ENCODE peak calls at places on chromosomes 11 and 22, in ten cellular contexts. F is AG10803; D is brain microvascular endothelial cell; B is A549; S is fibroblast of mammary gland; K is progenitor cell of endocrine pancreas; E is heart right ventricle; W is Calu3; Z is stomach; L is CD4-positive, alpha-beta T cell. T is an unnamed sample.
A peak's percentile ranks its signal among the peaks of the same experiment; 100 is the strongest.

GRCh38 chr22:44444341-44445306 is 53.4 kb downstream of the RTL6 start:
- DNase-seq in F (no peak), D (no peak), B (no peak), S (no peak), K (no peak), E (no peak), W (no peak), Z (no peak), L (no peak), T (no peak)

GRCh38 chr11:108147150-108147549 is 25.8 kb downstream of the ACAT1 start:
- DNase-seq in F (peak; percentile 13), D (no peak), B (no peak), S (peak; percentile 11), K (no peak), E (no peak), W (no peak), Z (no peak), L (no peak), T (no peak)

GRCh38 chr22:22449819-22450218 is 58.7 kb downstream of the ZNF280B start:
- DNase-seq in F (no peak), D (no peak), B (no peak), S (no peak), K (no peak), E (no peak), W (no peak), Z (no peak), L (no peak), T (no peak)

GRCh38 chr11:63939351-63939920 is 634 bp downstream of the NAA40 start:
- DNase-seq in F (no peak), D (no peak), B (no peak), S (no peak), K (no peak), E (no peak), W (no peak), Z (no peak), L (no peak), T (no peak)

GRCh38 chr11:1499261-1499890 is 12.8 kb upstream of the MOB2 start:
- DNase-seq in F (peak; percentile 6), D (no peak), B (peak; percentile 17), S (no peak), K (no peak), E (no peak), W (no peak), Z (no peak), L (no peak), T (no peak)

GRCh38 chr22:39448205-39449054 is 8.4 kb upstream of the MGAT3 start:
- DNase-seq in F (no peak), D (no peak), B (no peak), S (no peak), K (no peak), E (no peak), W (peak; percentile 63), Z (peak; percentile 59), L (no peak), T (no peak)

GRCh38 chr11:113396693-113397092 is 9.1 kb downstream of the ANKK1 start:
- DNase-seq in F (no peak), D (no peak), B (no peak), S (no peak), K (no peak), E (no peak), W (no peak), Z (no peak), L (no peak), T (no peak)

GRCh38 chr11:95092549-95093324 is 3.1 kb downstream of the ENDOD1 start:
- DNase-seq in F (peak; percentile 47), D (peak; percentile 72), B (peak; percentile 46), S (peak; percentile 76), K (no peak), E (no peak), W (peak; percentile 36), Z (no peak), L (peak; percentile 9), T (no peak)

GRCh38 chr22:40196628-40197027 is 18.9 kb downstream of the TNRC6B start:
- DNase-seq in F (peak; percentile 89), D (peak; percentile 90), B (no peak), S (peak; percentile 98), K (no peak), E (no peak), W (no peak), Z (no peak), L (no peak), T (no peak)

GRCh38 chr11:63802637-63803414 is 10.4 kb upstream of the SPINDOC start:
- DNase-seq in F (peak; percentile 73), D (peak; percentile 28), B (peak; percentile 74), S (peak; percentile 83), K (no peak), E (no peak), W (no peak), Z (no peak), L (no peak), T (no peak)

GRCh38 chr11:27718853-27719574 is 18.8 kb upstream of the BDNF start:
- DNase-seq in F (peak; percentile 66), D (no peak), B (peak; percentile 64), S (no peak), K (peak; percentile 46), E (peak; percentile 32), W (peak; percentile 43), Z (no peak), L (no peak), T (no peak)

GRCh38 chr11:118619444-118620205 is 12.2 kb downstream of the PHLDB1 start:
- DNase-seq in F (peak; percentile 94), D (peak; percentile 97), B (peak; percentile 53), S (peak; percentile 96), K (no peak), E (no peak), W (peak; percentile 18), Z (no peak), L (no peak), T (no peak)

GRCh38 chr22:23696326-23696851 is 5.6 kb downstream of the RGL4 start:
- DNase-seq in F (peak; percentile 11), D (peak; percentile 40), B (no peak), S (no peak), K (no peak), E (no peak), W (no peak), Z (peak; percentile 51), L (peak; percentile 76), T (no peak)

GRCh38 chr11:44774131-44774530 is 47.4 kb downstream of the TSPAN18 start:
- DNase-seq in F (peak; percentile 68), D (no peak), B (no peak), S (no peak), K (no peak), E (peak; percentile 82), W (no peak), Z (peak; percentile 17), L (no peak), T (no peak)

GRCh38 chr22:23984430-23984829 is 4.5 kb downstream of the GSTT2 start:
- DNase-seq in F (no peak), D (no peak), B (peak; percentile 58), S (peak; percentile 53), K (no peak), E (no peak), W (peak; percentile 65), Z (no peak), L (peak; percentile 64), T (no peak)

GRCh38 chr11:12353534-12353933 is 23.8 kb upstream of the PARVA start:
- DNase-seq in F (no peak), D (no peak), B (no peak), S (no peak), K (no peak), E (no peak), W (no peak), Z (no peak), L (no peak), T (no peak)

GRCh38 chr11:9265211-9266131 is at the start of gene DENND5A:
- DNase-seq in F (peak; percentile 83), D (peak; percentile 70), B (peak; percentile 86), S (peak; percentile 74), K (peak; percentile 81), E (peak; percentile 91), W (peak; percentile 68), Z (peak; percentile 82), L (peak; percentile 39), T (peak; percentile 98)
- TF ChIP-seq CTCF in F (no peak), D (no peak), B (no peak), S (no peak), K (no peak), E (no peak), W (no peak), Z (no peak), L (no peak), T (peak; percentile 1)

DNA sequence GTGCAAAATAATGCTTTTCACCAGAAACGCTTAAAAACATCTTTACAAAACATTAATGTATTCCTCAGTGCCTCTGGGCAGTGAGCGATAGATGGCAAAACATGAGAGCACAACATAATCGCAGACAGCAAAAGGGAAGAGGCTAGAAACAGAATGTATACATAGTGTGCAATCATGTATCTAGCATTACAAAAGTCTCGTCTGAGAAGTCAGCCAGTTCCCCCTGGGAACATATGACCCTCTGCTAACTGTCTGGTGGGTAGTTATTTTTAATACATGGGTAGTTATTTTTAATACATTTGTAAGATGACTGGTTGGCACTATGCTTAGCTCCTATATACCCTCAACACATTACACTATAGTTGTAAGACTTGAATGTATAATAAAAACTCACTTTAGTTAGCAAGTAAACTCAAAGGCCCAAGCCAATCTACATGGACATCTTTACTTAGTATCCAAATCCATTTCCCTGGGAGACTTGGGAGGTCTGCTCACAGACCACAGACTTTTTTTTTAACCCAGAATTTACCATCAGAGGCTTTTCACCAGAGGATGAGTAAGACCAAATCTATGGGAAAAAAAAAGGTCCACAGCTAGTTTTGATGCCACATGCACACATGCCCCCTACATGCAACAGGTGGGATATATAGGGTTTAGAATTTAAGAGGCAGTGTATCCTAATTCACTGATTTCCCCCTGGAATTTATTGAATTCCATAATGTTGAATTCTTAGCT is 71.7 kb downstream of the AMBRA1 start:
- DNase-seq in F (peak; percentile 41), D (peak; percentile 30), B (peak; percentile 20), S (peak; percentile 57), K (no peak), E (no peak), W (no peak), Z (no peak), L (no peak), T (no peak)
- TF ChIP-seq CTCF in F (peak; percentile 38), D (peak; percentile 60), B (no peak), S (peak; percentile 45), K (peak; percentile 56), E (no peak), W (no peak), Z (no peak), L (no peak), T (peak; percentile 9)

DNA sequence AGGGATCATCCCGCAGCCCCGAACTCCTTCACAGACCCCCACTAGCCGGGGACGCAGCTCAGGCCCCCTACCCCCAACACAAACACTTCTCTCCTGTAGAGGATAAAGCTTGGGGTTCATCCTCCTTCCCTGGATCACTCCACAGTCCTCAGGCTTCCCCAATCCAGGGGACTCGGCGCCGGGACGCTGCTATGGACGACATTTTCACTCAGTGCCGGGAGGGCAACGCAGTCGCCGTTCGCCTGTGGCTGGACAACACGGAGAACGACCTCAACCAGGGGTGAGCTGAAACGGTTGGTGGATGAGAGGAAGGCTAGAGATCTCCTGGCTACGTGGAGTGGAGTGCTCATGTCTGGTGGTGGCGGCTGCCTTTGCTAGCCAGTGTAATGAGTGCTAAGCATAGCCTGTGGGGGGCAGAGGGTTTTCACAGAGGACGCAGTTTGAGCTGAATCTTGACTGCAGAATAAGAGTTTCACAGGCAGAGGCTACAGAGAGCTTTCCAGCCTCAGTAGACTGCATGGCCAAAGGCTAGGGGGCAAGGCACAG is 580 bp downstream of the ILK start:
- DNase-seq in F (peak; percentile 68), D (peak; percentile 63), B (peak; percentile 37), S (peak; percentile 65), K (no peak), E (no peak), W (peak; percentile 26), Z (peak; percentile 45), L (peak; percentile 59), T (no peak)
- TF ChIP-seq CTCF in F (peak; percentile 39), D (peak; percentile 42), B (no peak), S (peak; percentile 16), K (no peak), E (no peak), W (no peak), Z (peak; percentile 6), L (no peak), T (peak; percentile 8)

GRCh38 chr11:72111803-72112540 is 523 bp downstream of the ANAPC15 start:
- DNase-seq in F (peak; percentile 99), D (peak; percentile 99), B (peak; percentile 99), S (peak; percentile 99), K (peak; percentile 73), E (peak; percentile 85), W (peak; percentile 92), Z (peak; percentile 94), L (peak; percentile 74), T (peak; percentile 34)
- TF ChIP-seq CTCF in F (no peak), D (no peak), B (no peak), S (no peak), K (no peak), E (no peak), W (no peak), Z (no peak), L (no peak), T (no peak)